ENCODE peak calls at places on chromosomes 2 and 18, in seven cellular contexts. One of them, this sample, is unnamed.

GRCh38 chr2:15826273-15826717 is 114.1 kb upstream of the MYCN start:
- DNase-seq in fibroblast of lung: no peak
- DNase-seq in GM10248: no peak
- DNase-seq in Panc1: no peak
- DNase-seq in type B pancreatic cell: no peak
- DNase-seq in astrocyte of the spinal cord: no peak
- DNase-seq in fibroblast of mammary gland: no peak
- DNase-seq in this sample: no peak

GRCh38 chr18:27901424-27902226 is 275.3 kb downstream of the CDH2 start:
- DNase-seq in fibroblast of lung: no peak
- DNase-seq in GM10248: no peak
- DNase-seq in Panc1: no peak
- DNase-seq in type B pancreatic cell: no peak
- DNase-seq in astrocyte of the spinal cord: no peak
- DNase-seq in fibroblast of mammary gland: no peak
- DNase-seq in this sample: no peak

GRCh38 chr18:5444269-5444668 is 99.5 kb downstream of the EPB41L3 start:
- DNase-seq in fibroblast of lung: no peak
- DNase-seq in GM10248: no peak
- DNase-seq in Panc1: no peak
- DNase-seq in type B pancreatic cell: no peak
- DNase-seq in astrocyte of the spinal cord: no peak
- DNase-seq in fibroblast of mammary gland: peak
- DNase-seq in this sample: no peak

GRCh38 chr2:10934308-10934978 is 22.7 kb downstream of the KCNF1 start:
- DNase-seq in fibroblast of lung: no peak
- DNase-seq in GM10248: no peak
- DNase-seq in Panc1: no peak
- DNase-seq in type B pancreatic cell: no peak
- DNase-seq in astrocyte of the spinal cord: no peak
- DNase-seq in fibroblast of mammary gland: no peak
- DNase-seq in this sample: no peak

GRCh38 chr2:241410739-241411176 is 54.7 kb downstream of the FARP2 start:
- DNase-seq in fibroblast of lung: peak
- DNase-seq in GM10248: no peak
- DNase-seq in Panc1: peak
- DNase-seq in type B pancreatic cell: no peak
- DNase-seq in astrocyte of the spinal cord: peak
- DNase-seq in fibroblast of mammary gland: peak
- DNase-seq in this sample: no peak

GRCh38 chr18:28657836-28658410 is 481.0 kb upstream of the CDH2 start:
- DNase-seq in fibroblast of lung: no peak
- DNase-seq in GM10248: no peak
- DNase-seq in Panc1: no peak
- DNase-seq in type B pancreatic cell: no peak
- DNase-seq in astrocyte of the spinal cord: peak
- DNase-seq in fibroblast of mammary gland: no peak
- DNase-seq in this sample: no peak

GRCh38 chr18:57959278-57959677 is 84.7 kb upstream of the NEDD4L start:
- DNase-seq in fibroblast of lung: peak
- DNase-seq in GM10248: peak
- DNase-seq in Panc1: peak
- DNase-seq in type B pancreatic cell: no peak
- DNase-seq in astrocyte of the spinal cord: peak
- DNase-seq in fibroblast of mammary gland: peak
- DNase-seq in this sample: peak

GRCh38 chr2:135863231-135863630 is 13.0 kb downstream of the MCM6 start:
- DNase-seq in fibroblast of lung: peak
- DNase-seq in GM10248: no peak
- DNase-seq in Panc1: no peak
- DNase-seq in type B pancreatic cell: no peak
- DNase-seq in astrocyte of the spinal cord: no peak
- DNase-seq in fibroblast of mammary gland: no peak
- DNase-seq in this sample: no peak

GRCh38 chr2:155377178-155377780 is 678.8 kb downstream of the KCNJ3 start:
- DNase-seq in fibroblast of lung: peak
- DNase-seq in GM10248: no peak
- DNase-seq in Panc1: no peak
- DNase-seq in type B pancreatic cell: no peak
- DNase-seq in astrocyte of the spinal cord: peak
- DNase-seq in fibroblast of mammary gland: peak
- DNase-seq in this sample: no peak

GRCh38 chr2:119407430-119408220 is 24.0 kb upstream of the TMEM37 start:
- DNase-seq in fibroblast of lung: peak
- DNase-seq in GM10248: peak
- DNase-seq in Panc1: peak
- DNase-seq in type B pancreatic cell: no peak
- DNase-seq in astrocyte of the spinal cord: peak
- DNase-seq in fibroblast of mammary gland: peak
- DNase-seq in this sample: peak

GRCh38 chr18:50117876-50118275 is 77.1 kb downstream of the MYO5B start:
- DNase-seq in fibroblast of lung: no peak
- DNase-seq in GM10248: no peak
- DNase-seq in Panc1: no peak
- DNase-seq in type B pancreatic cell: no peak
- DNase-seq in astrocyte of the spinal cord: no peak
- DNase-seq in fibroblast of mammary gland: no peak
- DNase-seq in this sample: no peak

GRCh38 chr18:75365230-75365629 is 62.3 kb downstream of the SMIM21 start:
- DNase-seq in fibroblast of lung: no peak
- DNase-seq in GM10248: no peak
- DNase-seq in Panc1: no peak
- DNase-seq in type B pancreatic cell: no peak
- DNase-seq in astrocyte of the spinal cord: no peak
- DNase-seq in fibroblast of mammary gland: no peak
- DNase-seq in this sample: no peak

GRCh38 chr2:67526283-67526682 is 129.2 kb downstream of the ETAA1 start:
- DNase-seq in fibroblast of lung: peak
- DNase-seq in GM10248: no peak
- DNase-seq in Panc1: no peak
- DNase-seq in type B pancreatic cell: no peak
- DNase-seq in astrocyte of the spinal cord: no peak
- DNase-seq in fibroblast of mammary gland: peak
- DNase-seq in this sample: no peak

GRCh38 chr2:119429225-119430000 is 2.2 kb upstream of the TMEM37 start:
- DNase-seq in fibroblast of lung: peak
- DNase-seq in GM10248: no peak
- DNase-seq in Panc1: no peak
- DNase-seq in type B pancreatic cell: no peak
- DNase-seq in astrocyte of the spinal cord: peak
- DNase-seq in fibroblast of mammary gland: peak
- DNase-seq in this sample: no peak

GRCh38 chr2:239674981-239675855 is 274.4 kb upstream of the HDAC4 start:
- DNase-seq in fibroblast of lung: no peak
- DNase-seq in GM10248: no peak
- DNase-seq in Panc1: no peak
- DNase-seq in type B pancreatic cell: no peak
- DNase-seq in astrocyte of the spinal cord: no peak
- DNase-seq in fibroblast of mammary gland: no peak
- DNase-seq in this sample: no peak

GRCh38 chr2:172285010-172285621 is 142.3 kb upstream of the ITGA6 start:
- DNase-seq in fibroblast of lung: peak
- DNase-seq in GM10248: no peak
- DNase-seq in Panc1: no peak
- DNase-seq in type B pancreatic cell: no peak
- DNase-seq in astrocyte of the spinal cord: peak
- DNase-seq in fibroblast of mammary gland: peak
- DNase-seq in this sample: no peak

GRCh38 chr18:21571763-21572162 is 28.7 kb downstream of the ESCO1 start:
- DNase-seq in fibroblast of lung: peak
- DNase-seq in GM10248: no peak
- DNase-seq in Panc1: no peak
- DNase-seq in type B pancreatic cell: no peak
- DNase-seq in astrocyte of the spinal cord: peak
- DNase-seq in fibroblast of mammary gland: no peak
- DNase-seq in this sample: no peak

GRCh38 chr2:83016343-83017110 is 1442.6 kb downstream of the SUCLG1 start:
- DNase-seq in fibroblast of lung: no peak
- DNase-seq in GM10248: no peak
- DNase-seq in Panc1: no peak
- DNase-seq in type B pancreatic cell: no peak
- DNase-seq in astrocyte of the spinal cord: no peak
- DNase-seq in fibroblast of mammary gland: no peak
- DNase-seq in this sample: no peak

GRCh38 chr2:46816151-46816845 is 99.3 kb downstream of the MCFD2 start:
- DNase-seq in fibroblast of lung: no peak
- DNase-seq in GM10248: no peak
- DNase-seq in Panc1: no peak
- DNase-seq in type B pancreatic cell: peak
- DNase-seq in astrocyte of the spinal cord: no peak
- DNase-seq in fibroblast of mammary gland: no peak
- DNase-seq in this sample: no peak

GRCh38 chr2:46813680-46814079 is 101.9 kb downstream of the MCFD2 start:
- DNase-seq in fibroblast of lung: no peak
- DNase-seq in GM10248: no peak
- DNase-seq in Panc1: no peak
- DNase-seq in type B pancreatic cell: no peak
- DNase-seq in astrocyte of the spinal cord: no peak
- DNase-seq in fibroblast of mammary gland: no peak
- DNase-seq in this sample: no peak

GRCh38 chr2:46814562-46814961 is 101.0 kb downstream of the MCFD2 start:
- DNase-seq in fibroblast of lung: no peak
- DNase-seq in GM10248: no peak
- DNase-seq in Panc1: no peak
- DNase-seq in type B pancreatic cell: peak
- DNase-seq in astrocyte of the spinal cord: no peak
- DNase-seq in fibroblast of mammary gland: no peak
- DNase-seq in this sample: no peak

GRCh38 chr2:46814160-46814559 is 101.4 kb downstream of the MCFD2 start:
- DNase-seq in fibroblast of lung: peak
- DNase-seq in GM10248: peak
- DNase-seq in Panc1: no peak
- DNase-seq in type B pancreatic cell: peak
- DNase-seq in astrocyte of the spinal cord: peak
- DNase-seq in fibroblast of mammary gland: peak
- DNase-seq in this sample: peak

GRCh38 chr2:46815121-46815802 is 100.3 kb downstream of the MCFD2 start:
- DNase-seq in fibroblast of lung: no peak
- DNase-seq in GM10248: no peak
- DNase-seq in Panc1: no peak
- DNase-seq in type B pancreatic cell: peak
- DNase-seq in astrocyte of the spinal cord: no peak
- DNase-seq in fibroblast of mammary gland: peak
- DNase-seq in this sample: peak
- TF ChIP-seq CTCF in fibroblast of lung: no peak
- TF ChIP-seq CTCF in GM10248: no peak
- TF ChIP-seq CTCF in Panc1: no peak
- TF ChIP-seq CTCF in type B pancreatic cell: no peak
- TF ChIP-seq CTCF in astrocyte of the spinal cord: no peak
- TF ChIP-seq CTCF in fibroblast of mammary gland: no peak
- TF ChIP-seq CTCF in this sample: no peak

DNA sequence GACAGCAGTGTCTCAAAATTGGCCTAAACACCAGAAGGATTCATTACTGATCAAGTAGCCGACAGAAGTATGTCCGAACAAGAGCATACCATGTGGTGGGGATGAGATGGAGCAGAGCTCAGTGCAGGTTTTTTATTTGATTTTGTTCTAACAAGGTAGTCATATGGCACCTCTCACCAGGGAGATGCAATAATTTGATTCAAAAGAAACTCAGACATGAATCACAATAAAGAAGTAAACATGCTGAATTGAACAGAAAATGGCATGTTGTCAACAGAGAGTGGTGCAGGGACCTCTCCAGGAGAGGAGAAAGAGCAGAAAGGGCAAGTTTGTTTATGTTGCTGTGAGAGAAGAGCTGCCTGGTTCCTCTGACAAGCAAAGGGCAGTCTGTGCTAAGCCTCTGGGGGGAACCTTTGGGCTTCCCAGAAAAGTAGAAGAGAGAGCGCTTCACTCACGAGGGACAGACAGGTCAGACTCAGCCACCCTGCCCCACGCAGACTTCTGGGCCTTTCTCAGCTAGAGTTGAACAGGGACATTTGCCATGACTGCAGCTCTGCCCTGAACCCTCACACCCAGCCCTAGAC is 351.3 kb upstream of the RAB12 start:
- DNase-seq in fibroblast of lung: no peak
- DNase-seq in GM10248: no peak
- DNase-seq in Panc1: no peak
- DNase-seq in type B pancreatic cell: no peak
- DNase-seq in astrocyte of the spinal cord: no peak
- DNase-seq in fibroblast of mammary gland: no peak
- DNase-seq in this sample: no peak
- TF ChIP-seq CTCF in fibroblast of lung: no peak
- TF ChIP-seq CTCF in GM10248: no peak
- TF ChIP-seq CTCF in Panc1: no peak
- TF ChIP-seq CTCF in type B pancreatic cell: no peak
- TF ChIP-seq CTCF in astrocyte of the spinal cord: no peak
- TF ChIP-seq CTCF in fibroblast of mammary gland: no peak
- TF ChIP-seq CTCF in this sample: no peak

GRCh38 chr2:197777823-197778407 is 7.2 kb downstream of the BOLL start:
- DNase-seq in fibroblast of lung: peak
- DNase-seq in GM10248: no peak
- DNase-seq in Panc1: peak
- DNase-seq in type B pancreatic cell: no peak
- DNase-seq in astrocyte of the spinal cord: peak
- DNase-seq in fibroblast of mammary gland: peak
- DNase-seq in this sample: peak
- TF ChIP-seq CTCF in fibroblast of lung: peak
- TF ChIP-seq CTCF in GM10248: peak
- TF ChIP-seq CTCF in Panc1: peak
- TF ChIP-seq CTCF in type B pancreatic cell: peak
- TF ChIP-seq CTCF in astrocyte of the spinal cord: peak
- TF ChIP-seq CTCF in fibroblast of mammary gland: peak
- TF ChIP-seq CTCF in this sample: peak

GRCh38 chr2:40499437-40499836 is 47.5 kb upstream of the SLC8A1 start:
- DNase-seq in fibroblast of lung: no peak
- DNase-seq in GM10248: no peak
- DNase-seq in Panc1: no peak
- DNase-seq in type B pancreatic cell: no peak
- DNase-seq in astrocyte of the spinal cord: no peak
- DNase-seq in fibroblast of mammary gland: no peak
- DNase-seq in this sample: no peak

GRCh38 chr2:40497251-40497859 is 45.5 kb upstream of the SLC8A1 start:
- DNase-seq in fibroblast of lung: peak
- DNase-seq in GM10248: no peak
- DNase-seq in Panc1: no peak
- DNase-seq in type B pancreatic cell: no peak
- DNase-seq in astrocyte of the spinal cord: no peak
- DNase-seq in fibroblast of mammary gland: peak
- DNase-seq in this sample: no peak
- TF ChIP-seq CTCF in fibroblast of lung: peak
- TF ChIP-seq CTCF in GM10248: no peak
- TF ChIP-seq CTCF in Panc1: no peak
- TF ChIP-seq CTCF in type B pancreatic cell: peak
- TF ChIP-seq CTCF in astrocyte of the spinal cord: no peak
- TF ChIP-seq CTCF in fibroblast of mammary gland: peak
- TF ChIP-seq CTCF in this sample: no peak

This sample was measured in activated CD8-positive, alpha-beta T cell treated with anti-CD3 and anti-CD28 coated beads for 36 hours.